ENCODE peak calls at places on chromosome X, in four cellular contexts. One of them, this sample, is unnamed.

GRCh38 chrX:31459361-31459760 is 387.5 kb upstream of the FTHL17 start:
- DNase-seq in sciatic nerve: no peak
- DNase-seq in Kasumi-1: no peak
- DNase-seq in adipocyte: peak; percentile 39
- DNase-seq in this sample: no peak

GRCh38 chrX:50484662-50485061 is 14.0 kb upstream of the DGKK start:
- DNase-seq in sciatic nerve: no peak
- DNase-seq in Kasumi-1: no peak
- DNase-seq in adipocyte: no peak
- DNase-seq in this sample: no peak

GRCh38 chrX:139850968-139851367 is 81.9 kb downstream of the ATP11C start:
- DNase-seq in sciatic nerve: no peak
- DNase-seq in Kasumi-1: no peak
- DNase-seq in adipocyte: no peak
- DNase-seq in this sample: no peak

GRCh38 chrX:33194876-33195433 is 16.4 kb downstream of the DMD start:
- DNase-seq in sciatic nerve: no peak
- DNase-seq in Kasumi-1: no peak
- DNase-seq in adipocyte: no peak
- DNase-seq in this sample: no peak

GRCh38 chrX:75118296-75118695 is 37.8 kb downstream of the ABCB7 start:
- DNase-seq in sciatic nerve: no peak
- DNase-seq in Kasumi-1: no peak
- DNase-seq in adipocyte: peak; percentile 1
- DNase-seq in this sample: no peak

GRCh38 chrX:132615396-132616131 is 126.7 kb upstream of the MBNL3 start:
- DNase-seq in sciatic nerve: peak; percentile 60
- DNase-seq in Kasumi-1: peak; percentile 35
- DNase-seq in adipocyte: peak; percentile 47
- DNase-seq in this sample: peak; percentile 14

GRCh38 chrX:80792205-80792604 is 17.5 kb downstream of the BRWD3 start:
- DNase-seq in sciatic nerve: no peak
- DNase-seq in Kasumi-1: no peak
- DNase-seq in adipocyte: peak; percentile 24
- DNase-seq in this sample: no peak

GRCh38 chrX:47200385-47201150 is 6.9 kb downstream of the UBA1 start:
- DNase-seq in sciatic nerve: no peak
- DNase-seq in Kasumi-1: no peak
- DNase-seq in adipocyte: peak; percentile 34
- DNase-seq in this sample: no peak

GRCh38 chrX:149937881-149938426 is 337 bp downstream of the EOLA2 start:
- DNase-seq in sciatic nerve: peak; percentile 74
- DNase-seq in Kasumi-1: peak; percentile 0
- DNase-seq in adipocyte: peak; percentile 33
- DNase-seq in this sample: no peak

GRCh38 chrX:6226053-6226645 is 2.5 kb downstream of the NLGN4X start:
- DNase-seq in sciatic nerve: peak; percentile 63
- DNase-seq in Kasumi-1: no peak
- DNase-seq in adipocyte: no peak
- DNase-seq in this sample: no peak

GRCh38 chrX:40262641-40263560 is 165.1 kb upstream of the BCOR start:
- DNase-seq in sciatic nerve: no peak
- DNase-seq in Kasumi-1: no peak
- DNase-seq in adipocyte: peak; percentile 48
- DNase-seq in this sample: no peak

GRCh38 chrX:16725067-16725466 is 5.7 kb downstream of the SYAP1 start:
- DNase-seq in sciatic nerve: no peak
- DNase-seq in Kasumi-1: no peak
- DNase-seq in adipocyte: no peak
- DNase-seq in this sample: no peak

GRCh38 chrX:137566746-137567473 is 983 bp downstream of the ZIC3 start:
- DNase-seq in sciatic nerve: no peak
- DNase-seq in Kasumi-1: no peak
- DNase-seq in adipocyte: no peak
- DNase-seq in this sample: peak; percentile 76

GRCh38 chrX:23333842-23334535 is 660 bp upstream of the PTCHD1 start:
- DNase-seq in sciatic nerve: no peak
- DNase-seq in Kasumi-1: no peak
- DNase-seq in adipocyte: no peak
- DNase-seq in this sample: peak; percentile 54

GRCh38 chrX:106802063-106802387 is 448 bp upstream of the TBC1D8B start:
- DNase-seq in sciatic nerve: no peak
- DNase-seq in Kasumi-1: no peak
- DNase-seq in adipocyte: peak; percentile 41
- DNase-seq in this sample: no peak

GRCh38 chrX:38006283-38006682 is at the start of gene SYTL5:
- DNase-seq in sciatic nerve: no peak
- DNase-seq in Kasumi-1: no peak
- DNase-seq in adipocyte: no peak
- DNase-seq in this sample: no peak

GRCh38 chrX:63784902-63785692 is at the start of gene ARHGEF9:
- DNase-seq in sciatic nerve: peak; percentile 59
- DNase-seq in Kasumi-1: peak; percentile 1
- DNase-seq in adipocyte: peak; percentile 26
- DNase-seq in this sample: peak; percentile 81

GRCh38 chrX:21907250-21907649 is 33.3 kb upstream of the SMS start:
- DNase-seq in sciatic nerve: no peak
- DNase-seq in Kasumi-1: no peak
- DNase-seq in adipocyte: no peak
- DNase-seq in this sample: no peak

GRCh38 chrX:68440940-68441339 is 7.6 kb upstream of the OPHN1 start:
- DNase-seq in sciatic nerve: peak; percentile 87
- DNase-seq in Kasumi-1: no peak
- DNase-seq in adipocyte: peak; percentile 71
- DNase-seq in this sample: no peak

GRCh38 chrX:10158279-10158939 is 1.6 kb downstream of the CLCN4 start:
- DNase-seq in sciatic nerve: no peak
- DNase-seq in Kasumi-1: no peak
- DNase-seq in adipocyte: no peak
- DNase-seq in this sample: peak; percentile 58

GRCh38 chrX:7927259-7928167 is at the start of gene PNPLA4:
- DNase-seq in sciatic nerve: peak; percentile 84
- DNase-seq in Kasumi-1: peak; percentile 52
- DNase-seq in adipocyte: peak; percentile 56
- DNase-seq in this sample: peak; percentile 91

GRCh38 chrX:155031657-155032056 is 5.0 kb downstream of the FUNDC2 start:
- DNase-seq in sciatic nerve: no peak
- DNase-seq in Kasumi-1: no peak
- DNase-seq in adipocyte: no peak
- DNase-seq in this sample: no peak

GRCh38 chrX:21438792-21439191 is 64.6 kb downstream of the CNKSR2 start:
- DNase-seq in sciatic nerve: no peak
- DNase-seq in Kasumi-1: peak; percentile 84
- DNase-seq in adipocyte: no peak
- DNase-seq in this sample: no peak

GRCh38 chrX:85052636-85053343 is 49.1 kb downstream of the APOOL start:
- DNase-seq in sciatic nerve: no peak
- DNase-seq in Kasumi-1: peak; percentile 5
- DNase-seq in adipocyte: peak; percentile 80
- DNase-seq in this sample: no peak

GRCh38 chrX:110318664-110318968 is 731 bp upstream of the AMMECR1 start:
- DNase-seq in sciatic nerve: no peak
- DNase-seq in Kasumi-1: peak; percentile 15
- DNase-seq in adipocyte: no peak
- DNase-seq in this sample: no peak

GRCh38 chrX:101493225-101493624 is 8.0 kb downstream of the ARMCX4 start:
- DNase-seq in sciatic nerve: no peak
- DNase-seq in Kasumi-1: no peak
- DNase-seq in adipocyte: no peak
- DNase-seq in this sample: no peak

GRCh38 chrX:48540015-48540350 is 469 bp downstream of the TBC1D25 start:
- DNase-seq in sciatic nerve: no peak
- DNase-seq in Kasumi-1: peak; percentile 1
- DNase-seq in adipocyte: peak; percentile 56
- DNase-seq in this sample: no peak

GRCh38 chrX:57406149-57406548 is 119.6 kb downstream of the FAAH2 start:
- DNase-seq in sciatic nerve: no peak
- DNase-seq in Kasumi-1: no peak
- DNase-seq in adipocyte: no peak
- DNase-seq in this sample: no peak

GRCh38 chrX:53714580-53715335 is 28.2 kb upstream of the HUWE1 start:
- DNase-seq in sciatic nerve: no peak
- DNase-seq in Kasumi-1: peak; percentile 64
- DNase-seq in adipocyte: peak; percentile 13
- DNase-seq in this sample: no peak

GRCh38 chrX:46715997-46716396 is 42.9 kb downstream of the SLC9A7 start:
- DNase-seq in sciatic nerve: no peak
- DNase-seq in Kasumi-1: no peak
- DNase-seq in adipocyte: no peak
- DNase-seq in this sample: no peak

GRCh38 chrX:133888941-133889340 is 96.5 kb downstream of the GPC3 start:
- DNase-seq in sciatic nerve: no peak
- DNase-seq in Kasumi-1: no peak
- DNase-seq in adipocyte: no peak
- DNase-seq in this sample: peak; percentile 18

GRCh38 chrX:41491267-41492004 is 44.3 kb downstream of the NYX start:
- DNase-seq in sciatic nerve: no peak
- DNase-seq in Kasumi-1: peak; percentile 28
- DNase-seq in adipocyte: peak; percentile 80
- DNase-seq in this sample: no peak

GRCh38 chrX:7586126-7586525 is 256.8 kb upstream of the VCX start:
- DNase-seq in sciatic nerve: no peak
- DNase-seq in Kasumi-1: peak; percentile 17
- DNase-seq in adipocyte: peak; percentile 64
- DNase-seq in this sample: no peak

GRCh38 chrX:44875185-44875489 is 2.1 kb downstream of the KDM6A start:
- DNase-seq in sciatic nerve: no peak
- DNase-seq in Kasumi-1: no peak
- DNase-seq in adipocyte: peak; percentile 7
- DNase-seq in this sample: no peak

GRCh38 chrX:84721416-84721815 is 219.2 kb upstream of the HDX start:
- DNase-seq in sciatic nerve: no peak
- DNase-seq in Kasumi-1: no peak
- DNase-seq in adipocyte: no peak
- DNase-seq in this sample: no peak

GRCh38 chrX:133726211-133726630 is 259.2 kb downstream of the GPC3 start:
- DNase-seq in sciatic nerve: no peak
- DNase-seq in Kasumi-1: no peak
- DNase-seq in adipocyte: peak; percentile 63
- DNase-seq in this sample: no peak

GRCh38 chrX:134572816-134573682 is 85.2 kb downstream of the PLAC1 start:
- DNase-seq in sciatic nerve: no peak
- DNase-seq in Kasumi-1: no peak
- DNase-seq in adipocyte: peak; percentile 62
- DNase-seq in this sample: no peak

GRCh38 chrX:108584617-108585211 is 145.1 kb downstream of the COL4A5 start:
- DNase-seq in sciatic nerve: no peak
- DNase-seq in Kasumi-1: no peak
- DNase-seq in adipocyte: peak; percentile 13
- DNase-seq in this sample: peak; percentile 2

This sample was measured in retina.